ENCODE peak calls at places on chromosomes 1 and 21, in five cellular contexts. R is CD4-positive, alpha-beta T cell; B is ovary; N is cardiac muscle cell; H is neural progenitor cell. G is an unnamed sample.

GRCh38 chr1:228174482-228175315 is 9.1 kb downstream of the IBA57 start:
- DNase-seq in R (no peak), B (no peak), N (no peak), H (peak; percentile 71), G (peak; percentile 59)

GRCh38 chr1:53141487-53142055 is 867 bp downstream of the SLC1A7 start:
- DNase-seq in R (no peak), B (no peak), N (no peak), H (no peak), G (no peak)

GRCh38 chr21:27134513-27134912 is 167.6 kb upstream of the ADAMTS5 start:
- DNase-seq in R (no peak), B (no peak), N (no peak), H (no peak), G (no peak)

GRCh38 chr1:172658871-172659453 is at the start of gene FASLG:
- DNase-seq in R (no peak), B (no peak), N (no peak), H (no peak), G (no peak)

GRCh38 chr1:102296116-102296515 is 299.4 kb upstream of the OLFM3 start:
- DNase-seq in R (no peak), B (no peak), N (no peak), H (no peak), G (no peak)

GRCh38 chr1:97632075-97632474 is 288.8 kb downstream of the DPYD start:
- DNase-seq in R (no peak), B (no peak), N (peak; percentile 64), H (no peak), G (no peak)

GRCh38 chr1:177200290-177200689 is 29.5 kb downstream of the BRINP2 start:
- DNase-seq in R (no peak), B (no peak), N (no peak), H (no peak), G (no peak)

GRCh38 chr1:230737622-230738262 is 9.4 kb upstream of the CAPN9 start:
- DNase-seq in R (no peak), B (no peak), N (no peak), H (no peak), G (no peak)

GRCh38 chr1:9881838-9882249 is 28.2 kb downstream of the CTNNBIP1 start:
- DNase-seq in R (no peak), B (no peak), N (no peak), H (no peak), G (no peak)

GRCh38 chr1:27864264-27864895 is 8.0 kb upstream of the THEMIS2 start:
- DNase-seq in R (no peak), B (no peak), N (no peak), H (no peak), G (no peak)

GRCh38 chr1:176448340-176448739 is 14.6 kb upstream of the PAPPA2 start:
- DNase-seq in R (no peak), B (no peak), N (no peak), H (no peak), G (no peak)

GRCh38 chr1:226212545-226212944 is 10.9 kb upstream of the MIXL1 start:
- DNase-seq in R (no peak), B (no peak), N (no peak), H (no peak), G (no peak)

GRCh38 chr21:38869946-38870345 is 64.2 kb downstream of the ETS2 start:
- DNase-seq in R (no peak), B (no peak), N (no peak), H (no peak), G (no peak)

GRCh38 chr1:32972814-32973428 is 8.3 kb upstream of the RNF19B start:
- DNase-seq in R (no peak), B (peak; percentile 48), N (peak; percentile 93), H (peak; percentile 91), G (peak; percentile 57)

GRCh38 chr1:78687914-78688313 is 38.3 kb downstream of the IFI44 start:
- DNase-seq in R (no peak), B (no peak), N (no peak), H (no peak), G (no peak)

GRCh38 chr1:243917863-243918565 is 68.0 kb upstream of the AKT3 start:
- DNase-seq in R (no peak), B (no peak), N (no peak), H (peak; percentile 19), G (no peak)

GRCh38 chr1:28044399-28044798 is 44.0 kb downstream of the EYA3 start:
- DNase-seq in R (no peak), B (no peak), N (no peak), H (no peak), G (no peak)

GRCh38 chr1:28243685-28244439 is 7.9 kb downstream of the ATP5IF1 start:
- DNase-seq in R (no peak), B (no peak), N (no peak), H (no peak), G (no peak)

GRCh38 chr1:97806996-97807395 is 113.8 kb downstream of the DPYD start:
- DNase-seq in R (no peak), B (no peak), N (no peak), H (no peak), G (no peak)

GRCh38 chr1:199723557-199723956 is 304.0 kb upstream of the NR5A2 start:
- DNase-seq in R (no peak), B (no peak), N (no peak), H (no peak), G (no peak)

GRCh38 chr21:43600642-43601397 is 58.5 kb downstream of the HSF2BP start:
- DNase-seq in R (no peak), B (no peak), N (no peak), H (no peak), G (no peak)

GRCh38 chr1:162823771-162824525 is 33.4 kb downstream of the HSD17B7 start:
- DNase-seq in R (no peak), B (no peak), N (no peak), H (no peak), G (no peak)

GRCh38 chr1:19412654-19413053 is 72.7 kb downstream of the CAPZB start:
- DNase-seq in R (no peak), B (no peak), N (no peak), H (no peak), G (no peak)

GRCh38 chr1:197235355-197235754 is 32.7 kb upstream of the CRB1 start:
- DNase-seq in R (no peak), B (no peak), N (no peak), H (no peak), G (no peak)

GRCh38 chr1:198936371-198937083 is 297.7 kb downstream of the PTPRC start:
- DNase-seq in R (no peak), B (no peak), N (no peak), H (no peak), G (peak; percentile 28)

GRCh38 chr1:228095938-228096337 is 7.2 kb downstream of the C1orf35 start:
- DNase-seq in R (no peak), B (no peak), N (no peak), H (no peak), G (no peak)

GRCh38 chr1:185632659-185633428 is 101.3 kb upstream of the HMCN1 start:
- DNase-seq in R (no peak), B (no peak), N (no peak), H (no peak), G (no peak)

GRCh38 chr1:34500451-34500850 is 254.4 kb upstream of the GJB5 start:
- DNase-seq in R (no peak), B (no peak), N (peak; percentile 81), H (peak; percentile 78), G (peak; percentile 51)

GRCh38 chr1:73065585-73065984 is 783.2 kb upstream of the NEGR1 start:
- DNase-seq in R (no peak), B (no peak), N (peak; percentile 7), H (peak; percentile 84), G (no peak)

GRCh38 chr1:107865627-107866026 is 99.4 kb downstream of the VAV3 start:
- DNase-seq in R (no peak), B (no peak), N (no peak), H (no peak), G (no peak)

GRCh38 chr21:16046625-16047340 is 317.0 kb downstream of the USP25 start:
- DNase-seq in R (no peak), B (no peak), N (no peak), H (no peak), G (no peak)

DNA sequence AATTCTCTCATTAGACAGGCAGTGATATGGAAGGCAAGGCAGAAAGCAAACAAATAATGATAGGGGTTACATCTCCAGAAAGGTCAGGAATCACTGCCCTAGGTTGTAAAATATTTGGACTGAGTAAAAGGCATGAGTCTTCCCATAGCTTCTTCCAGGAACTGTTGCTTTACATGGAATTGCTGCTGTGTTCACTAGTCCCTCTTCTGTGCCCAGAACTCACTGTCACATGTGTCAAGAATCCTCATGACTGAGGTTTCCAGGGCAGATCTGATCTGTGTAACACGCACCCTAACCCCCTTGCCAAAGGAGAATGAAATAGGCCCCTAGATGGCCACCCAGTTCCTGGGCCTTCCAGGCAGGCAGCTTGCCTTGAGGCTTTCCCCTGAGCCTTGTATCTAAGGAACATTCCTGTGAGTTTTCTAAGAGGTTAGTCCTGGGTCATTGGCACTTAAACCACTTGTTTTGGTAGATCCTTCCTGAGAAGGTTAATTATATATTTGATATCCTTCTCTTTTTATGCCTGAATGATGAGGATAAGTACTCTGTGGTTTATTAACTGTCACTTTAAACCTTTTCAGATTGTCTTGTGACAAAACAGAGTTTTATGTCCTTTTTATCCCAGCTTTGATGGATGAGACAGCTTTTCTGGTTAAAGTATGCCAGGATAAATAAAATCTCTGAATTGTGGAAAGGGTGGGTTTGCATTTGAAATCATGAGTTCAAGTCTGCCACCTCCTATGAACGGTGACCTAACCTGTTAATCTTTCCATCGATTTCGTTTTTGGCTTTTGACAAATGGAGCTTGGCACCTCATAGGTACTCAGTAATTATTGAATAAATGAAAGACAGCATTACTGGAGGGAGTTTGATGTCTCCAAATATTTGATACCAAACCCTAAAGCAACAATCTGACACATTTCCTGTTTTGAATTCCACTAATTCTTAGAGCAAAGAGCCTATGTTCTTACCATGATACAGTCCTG is 163.3 kb downstream of the DHRS3 start:
- DNase-seq in R (no peak), B (no peak), N (peak; percentile 34), H (no peak), G (no peak)
- H3K27ac ChIP-seq in R (no peak overlapping the region), B (peak overlapping the region; percentile 51), N (no peak overlapping the region), H (no peak overlapping the region), G (no peak overlapping the region)

GRCh38 chr1:14924455-14925325 is 228.9 kb upstream of the TMEM51 start:
- DNase-seq in R (no peak), B (peak; percentile 56), N (peak; percentile 67), H (peak; percentile 65), G (peak; percentile 59)
- TF ChIP-seq CTCF in R (no peak), B (no peak), N (no peak), H (no peak), G (no peak)

DNA sequence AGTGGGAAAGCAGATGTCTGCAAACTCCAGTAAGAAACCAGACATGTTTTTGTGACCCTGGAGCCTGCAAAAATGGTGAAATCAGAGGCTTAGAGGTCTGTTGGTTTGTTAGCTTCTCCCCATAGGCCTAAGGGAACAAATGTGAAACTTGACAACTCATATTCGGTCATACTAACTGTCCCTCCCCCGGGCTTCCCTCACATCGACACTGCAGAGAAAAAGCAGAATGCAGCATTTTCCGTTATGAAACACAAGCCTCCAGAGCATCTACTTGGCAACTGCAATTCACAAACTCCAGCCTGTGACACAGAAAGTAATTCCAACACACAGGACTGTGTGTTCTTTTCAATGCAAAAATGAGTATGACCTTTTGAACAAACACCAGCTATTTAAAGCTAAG is 3.7 kb downstream of the KCNA2 start:
- DNase-seq in R (no peak), B (no peak), N (no peak), H (no peak), G (peak; percentile 22)
- H3K27ac ChIP-seq in R (no peak overlapping the region), B (no peak overlapping the region), N (no peak overlapping the region), H (no peak overlapping the region), G (no peak overlapping the region)

DNA sequence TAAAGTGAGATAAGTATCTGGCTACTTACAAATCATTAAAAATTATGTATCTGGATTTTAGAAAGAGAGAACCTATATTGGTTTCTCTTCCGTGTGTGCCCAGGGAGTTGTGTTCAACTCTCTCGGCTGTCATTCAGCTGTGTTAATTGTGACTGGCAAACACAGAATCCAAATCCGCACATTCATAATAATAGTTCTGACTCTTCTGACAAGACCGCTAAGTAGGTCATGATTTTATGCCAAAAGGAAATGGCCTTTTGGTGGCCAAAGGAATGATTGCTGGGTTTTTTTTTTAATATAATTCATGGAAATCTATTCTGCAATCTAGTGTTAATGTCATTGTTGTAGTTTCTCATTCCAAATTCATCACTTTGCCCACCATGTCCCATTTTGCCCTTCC is 110.7 kb downstream of the AK5 start:
- DNase-seq in R (no peak), B (no peak), N (no peak), H (no peak), G (no peak)
- TF ChIP-seq CTCF in R (no peak), B (no peak), N (no peak), H (no peak), G (no peak)

G was measured in testis.